ENCODE peak calls at places on chromosomes 1 and 21, in five cellular contexts. O, E, W, G and Q are unnamed samples.

GRCh38 chr1:100077525-100077924 is 55.2 kb downstream of the SASS6 start:
- DNase-seq in G (peak), O (no peak), W (no peak), E (no peak), Q (no peak)

GRCh38 chr1:246748867-246749266 is 24.7 kb downstream of the SCCPDH start:
- DNase-seq in E (no peak), O (no peak), G (no peak), W (no peak), Q (no peak)

GRCh38 chr1:58904299-58905125 is 120.7 kb upstream of the JUN start:
- DNase-seq in O (no peak), W (no peak), G (no peak), E (no peak), Q (no peak)

GRCh38 chr1:6544831-6545230 is 9.5 kb downstream of the NOL9 start:
- DNase-seq in G (no peak), E (no peak), W (no peak), O (no peak), Q (no peak)

GRCh38 chr1:160748182-160748876 is 9.3 kb downstream of the SLAMF7 start:
- DNase-seq in O (no peak), G (no peak), E (no peak), W (no peak), Q (no peak)

GRCh38 chr1:14712136-14712535 is 113.7 kb downstream of the KAZN start:
- DNase-seq in W (no peak), O (no peak), E (no peak), G (no peak), Q (no peak)

GRCh38 chr1:210625715-210626114 is 297.0 kb downstream of the HHAT start:
- DNase-seq in O (no peak), G (no peak), E (no peak), W (no peak), Q (no peak)

GRCh38 chr1:150765229-150765976 is at the start of gene CTSS:
- DNase-seq in O (no peak), E (no peak), W (no peak), G (peak), Q (peak)

GRCh38 chr1:67250051-67250653 is 57.5 kb upstream of the IL12RB2 start:
- DNase-seq in E (no peak), O (no peak), W (no peak), G (no peak), Q (no peak)

GRCh38 chr1:44596511-44596910 is 77.8 kb downstream of the TMEM53 start:
- DNase-seq in G (no peak), W (no peak), O (no peak), E (no peak), Q (no peak)

GRCh38 chr1:97996880-97997279 is 76.0 kb upstream of the DPYD start:
- DNase-seq in O (no peak), W (no peak), E (no peak), G (no peak), Q (no peak)

GRCh38 chr21:37193006-37193405 is 74.1 kb downstream of the VPS26C start:
- DNase-seq in W (no peak), G (no peak), E (no peak), O (no peak), Q (no peak)

GRCh38 chr1:9700340-9700739 is 48.8 kb downstream of the PIK3CD start:
- DNase-seq in O (no peak), G (no peak), W (no peak), E (no peak), Q (no peak)

GRCh38 chr1:219236933-219237610 is 63.4 kb downstream of the LYPLAL1 start:
- DNase-seq in E (no peak), O (no peak), W (no peak), G (no peak), Q (no peak)

GRCh38 chr1:163974120-163974519 is 584.9 kb upstream of the PBX1 start:
- DNase-seq in W (no peak), G (no peak), O (no peak), E (no peak), Q (no peak)

GRCh38 chr1:64167176-64167575 is 36.2 kb upstream of the UBE2U start:
- DNase-seq in E (no peak), W (no peak), O (peak), G (no peak), Q (no peak)

GRCh38 chr1:97738270-97738669 is 182.6 kb downstream of the DPYD start:
- DNase-seq in O (no peak), W (no peak), G (no peak), E (no peak), Q (no peak)

GRCh38 chr1:214123061-214123784 is 135.4 kb downstream of the PROX1 start:
- DNase-seq in O (no peak), W (peak), G (peak), E (peak), Q (no peak)